ENCODE peak calls at places on chromosomes 2 and 18, in seven cellular contexts. K is tibial nerve, H is adrenal gland, U is H54, B is uterus, A is Peyer's patch, F is IMR-90. D is an unnamed sample.

GRCh38 chr2:16613475-16613874 is 52.2 kb downstream of the CYRIA start:
- DNase-seq in K (no peak), A (no peak), H (no peak), F (no peak), U (no peak), B (no peak), D (no peak)

GRCh38 chr2:64760131-64760530 is 106.4 kb upstream of the SERTAD2 start:
- DNase-seq in K (no peak), F (no peak), A (no peak), H (no peak), B (no peak), U (no peak), D (no peak)

GRCh38 chr2:72148975-72149555 is 1.4 kb upstream of the CYP26B1 start:
- DNase-seq in A (peak; percentile 47), H (peak; percentile 28), F (peak; percentile 10), B (peak; percentile 14), U (peak; percentile 84), K (peak; percentile 42), D (no peak)

GRCh38 chr2:86062043-86062442 is 43.6 kb downstream of the POLR1A start:
- DNase-seq in U (peak; percentile 24), K (no peak), F (peak; percentile 80), A (no peak), B (no peak), H (peak; percentile 19), D (no peak)

GRCh38 chr18:54880706-54881105 is 52.4 kb downstream of the RAB27B start:
- DNase-seq in F (peak; percentile 79), K (no peak), U (no peak), B (no peak), H (no peak), A (no peak), D (no peak)

GRCh38 chr2:239348563-239349447 is 52.0 kb downstream of the HDAC4 start:
- DNase-seq in U (no peak), F (no peak), K (no peak), B (peak; percentile 84), A (peak; percentile 84), H (no peak), D (no peak)

GRCh38 chr18:6741290-6741689 is 11.8 kb downstream of the ARHGAP28 start:
- DNase-seq in F (peak; percentile 100), A (no peak), B (peak; percentile 67), U (peak; percentile 44), H (peak; percentile 68), K (no peak), D (peak; percentile 61)

GRCh38 chr2:227183657-227184367 is 19.4 kb downstream of the COL4A3 start:
- DNase-seq in U (no peak), B (no peak), H (no peak), A (no peak), K (no peak), F (no peak), D (no peak)

GRCh38 chr2:156800781-156801366 is 364.7 kb downstream of the GPD2 start:
- DNase-seq in F (no peak), B (no peak), K (no peak), H (no peak), A (no peak), U (no peak), D (no peak)

GRCh38 chr2:176814740-176815367 is 397.7 kb upstream of the HNRNPA3 start:
- DNase-seq in K (no peak), H (no peak), F (peak; percentile 26), U (peak; percentile 22), A (no peak), B (no peak), D (no peak)

GRCh38 chr2:21251216-21251971 is 127.6 kb downstream of the TDRD15 start:
- DNase-seq in U (no peak), K (no peak), A (no peak), F (no peak), H (no peak), B (no peak), D (no peak)

GRCh38 chr18:37450434-37451133 is 115.0 kb downstream of the CELF4 start:
- DNase-seq in F (peak; percentile 4), H (peak; percentile 35), K (no peak), B (no peak), U (no peak), A (no peak), D (no peak)

GRCh38 chr2:235496239-235496621 is 2.4 kb downstream of the AGAP1 start:
- DNase-seq in F (peak; percentile 62), A (no peak), U (no peak), K (no peak), H (no peak), B (no peak), D (no peak)

GRCh38 chr18:2903006-2903405 is 56.2 kb downstream of the EMILIN2 start:
- DNase-seq in A (peak; percentile 50), U (peak; percentile 67), F (peak; percentile 61), B (peak; percentile 90), K (peak; percentile 50), H (peak; percentile 52), D (peak; percentile 29)

GRCh38 chr18:74514860-74515495 is 18.8 kb downstream of the CNDP2 start:
- DNase-seq in U (no peak), A (peak; percentile 43), B (no peak), K (no peak), F (no peak), H (peak; percentile 17), D (no peak)
- TF ChIP-seq POLR2A in U (no peak), A (no peak), B (no peak), K (no peak), F (no peak), H (no peak), D (no peak)

DNA sequence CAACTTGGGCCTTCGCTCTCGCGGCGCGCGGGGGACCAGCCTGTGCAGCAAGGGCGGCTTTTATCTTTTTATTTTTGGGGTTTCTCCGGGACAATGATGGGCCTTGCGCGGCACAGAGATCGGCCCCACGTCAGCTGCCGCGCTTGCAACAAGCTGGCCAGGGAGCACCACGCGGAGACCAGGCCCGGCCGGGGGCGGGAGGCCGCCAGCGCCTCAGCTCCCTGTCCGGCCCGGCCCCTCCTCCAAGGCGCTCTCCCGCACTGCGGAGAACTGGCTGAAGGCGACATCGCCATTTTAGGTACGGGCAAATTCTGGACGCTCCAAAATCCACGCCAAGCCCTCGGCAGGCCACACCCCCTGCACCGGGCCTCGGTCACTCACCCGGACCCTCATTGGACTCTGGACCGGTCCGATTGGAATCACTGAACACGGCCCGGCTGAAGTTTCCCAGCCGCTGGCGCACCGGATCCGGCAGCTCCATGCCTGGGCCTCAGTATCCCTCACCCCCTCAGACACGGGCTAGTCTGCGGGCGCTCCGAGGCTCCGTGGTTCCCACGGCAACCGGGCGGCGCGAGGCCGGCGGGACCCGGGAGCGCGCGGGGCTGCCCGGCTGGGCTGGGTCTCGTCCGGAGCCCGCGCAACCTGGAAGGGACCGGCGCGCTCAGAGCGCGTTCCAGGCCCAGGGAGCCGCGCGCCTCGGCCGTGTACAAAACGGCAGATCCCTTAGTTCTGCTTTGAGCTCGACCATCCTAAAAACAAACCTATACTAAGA is at the start of gene TMEM17:
- DNase-seq in K (peak; percentile 77), U (peak; percentile 72), F (peak; percentile 89), A (peak; percentile 88), B (peak; percentile 95), H (peak; percentile 97), D (peak; percentile 85)
- TF ChIP-seq POLR2A in K (peak; percentile 15), U (peak; percentile 45), F (peak; percentile 24), A (no peak), B (peak; percentile 56), H (peak; percentile 88), D (no peak)

GRCh38 chr2:30336978-30337841 is 105.9 kb downstream of the LBH start:
- DNase-seq in H (no peak), F (peak; percentile 36), U (no peak), A (peak; percentile 81), B (no peak), K (no peak), D (no peak)

GRCh38 chr2:30334738-30335426 is 103.5 kb downstream of the LBH start:
- DNase-seq in K (no peak), F (no peak), B (no peak), U (no peak), A (peak; percentile 61), H (no peak), D (no peak)

GRCh38 chr2:30338475-30338874 is 107.1 kb downstream of the LBH start:
- DNase-seq in U (no peak), F (no peak), H (no peak), B (no peak), K (no peak), A (no peak), D (no peak)

GRCh38 chr2:30339071-30339470 is 107.7 kb downstream of the LBH start:
- DNase-seq in H (no peak), K (no peak), B (no peak), U (no peak), F (no peak), A (no peak), D (no peak)

DNA sequence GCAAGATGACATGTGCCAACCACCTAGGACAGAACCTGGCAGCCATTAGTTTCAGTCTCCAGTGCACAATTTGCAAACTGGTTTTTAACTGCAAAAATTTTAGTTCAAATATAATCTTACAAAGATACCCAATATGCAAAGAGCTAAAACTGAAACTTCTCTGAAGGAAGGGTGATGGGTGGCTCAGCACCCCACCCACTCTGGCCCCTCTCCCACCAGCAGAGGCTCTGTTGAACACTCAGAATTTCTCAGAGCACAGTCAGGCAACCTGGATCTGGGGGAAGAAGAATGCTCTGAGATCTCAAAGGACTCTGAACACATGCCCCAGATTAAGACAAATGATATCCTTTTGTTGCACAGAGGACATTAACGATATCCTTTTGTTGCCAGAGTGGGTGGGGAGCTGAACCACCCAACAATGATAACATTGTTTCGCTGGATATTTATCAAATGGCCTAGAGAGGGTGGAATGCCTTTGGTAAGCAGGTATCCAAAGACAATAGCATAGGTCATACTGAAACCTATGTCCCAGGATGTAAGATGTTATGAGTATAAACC is 104.7 kb downstream of the LBH start:
- DNase-seq in H (no peak), U (no peak), F (no peak), K (no peak), B (no peak), A (no peak), D (no peak)
- TF ChIP-seq POLR2A in H (no peak), U (no peak), F (no peak), K (no peak), B (no peak), A (no peak), D (no peak)

GRCh38 chr2:25314514-25315315 is 27.0 kb downstream of the DNMT3A start:
- DNase-seq in K (peak; percentile 29), U (no peak), B (peak; percentile 81), F (peak; percentile 29), H (peak; percentile 63), A (peak; percentile 76), D (no peak)
- TF ChIP-seq POLR2A in K (no peak), U (no peak), B (no peak), F (no peak), H (no peak), A (no peak), D (no peak)

GRCh38 chr2:99140860-99141109 is 722 bp upstream of the C2orf15 start:
- DNase-seq in B (peak; percentile 19), H (no peak), A (no peak), F (no peak), K (no peak), U (peak; percentile 57), D (no peak)

GRCh38 chr2:99140056-99140859 is 1.2 kb upstream of the C2orf15 start:
- DNase-seq in F (peak; percentile 3), A (no peak), H (no peak), B (no peak), K (no peak), U (no peak), D (no peak)

GRCh38 chr2:99139003-99139402 is 2.5 kb upstream of the C2orf15 start:
- DNase-seq in F (no peak), B (no peak), K (no peak), A (no peak), U (no peak), H (no peak), D (no peak)

GRCh38 chr2:99141110-99142108 is at the start of gene C2orf15:
- DNase-seq in A (peak; percentile 99), F (peak; percentile 74), H (peak; percentile 95), U (peak; percentile 77), K (peak; percentile 84), B (peak; percentile 92), D (peak; percentile 86)
- TF ChIP-seq POLR2A in A (peak; percentile 96), F (no peak), H (peak; percentile 95), U (no peak), K (no peak), B (peak; percentile 39), D (peak; percentile 10)